ENCODE peak calls at places on chromosomes 11 and 22, in nine cellular contexts. M is hippocampal formation, W is cerebellum, T is adrenal gland, C is NT2/D1, N is Peyer's patch, X is NCI-H748 treated with DMSO at 0.1 percent for 48 hours, V is NCI-H2107, D is A172. B is an unnamed sample.

GRCh38 chr11:2649400-2649799 is 50.4 kb downstream of the KCNQ1OT1 start:
- DNase-seq in M (no peak), W (no peak), T (no peak), C (no peak), N (no peak), X (no peak), V (no peak), D (no peak), B (no peak)

GRCh38 chr11:48083427-48083826 is 103.1 kb downstream of the PTPRJ start:
- DNase-seq in M (no peak), W (no peak), T (no peak), C (no peak), N (no peak), X (no peak), V (no peak), D (no peak), B (no peak)

GRCh38 chr22:29336751-29337490 is 21.4 kb upstream of the RASL10A start:
- DNase-seq in M (no peak), W (peak; percentile 67), T (peak; percentile 51), C (no peak), N (no peak), X (no peak), V (no peak), D (no peak), B (no peak)

GRCh38 chr11:56122073-56122472 is at the start of gene OR8H3:
- DNase-seq in M (no peak), W (no peak), T (no peak), C (no peak), N (no peak), X (no peak), V (no peak), D (no peak), B (no peak)

GRCh38 chr11:69475141-69475865 is 6.2 kb upstream of the LINC01488 start:
- DNase-seq in M (no peak), W (no peak), T (no peak), C (no peak), N (no peak), X (no peak), V (no peak), D (no peak), B (no peak)

GRCh38 chr11:46918087-46918751 is at the start of gene LRP4:
- DNase-seq in M (peak; percentile 68), W (no peak), T (no peak), C (no peak), N (no peak), X (no peak), V (no peak), D (no peak), B (no peak)

GRCh38 chr22:19526702-19527111 is 2.5 kb upstream of the CLDN5 start:
- DNase-seq in M (no peak), W (no peak), T (no peak), C (no peak), N (no peak), X (no peak), V (no peak), D (no peak), B (no peak)

GRCh38 chr11:1654388-1655167 is 25.0 kb downstream of the KRTAP5-5 start:
- DNase-seq in M (no peak), W (no peak), T (no peak), C (no peak), N (no peak), X (no peak), V (no peak), D (no peak), B (no peak)

GRCh38 chr11:10022764-10023163 is 271.3 kb downstream of the SBF2 start:
- DNase-seq in M (no peak), W (no peak), T (no peak), C (no peak), N (no peak), X (no peak), V (no peak), D (no peak), B (no peak)